ENCODE peak calls at places on chromosomes 6 and 20, in five cellular contexts. One of them, this sample, is unnamed.

GRCh38 chr6:135932651-135933050 is 81.2 kb downstream of the PDE7B start:
- DNase-seq in effector CD4-positive, alpha-beta T cell: no peak
- DNase-seq in brain pericyte: no peak
- DNase-seq in cardiac muscle cell: no peak
- DNase-seq in lower lobe of right lung: no peak
- DNase-seq in this sample: no peak

GRCh38 chr6:105981002-105981887 is 104.9 kb upstream of the PRDM1 start:
- DNase-seq in effector CD4-positive, alpha-beta T cell: peak; percentile 24
- DNase-seq in brain pericyte: no peak
- DNase-seq in cardiac muscle cell: no peak
- DNase-seq in lower lobe of right lung: no peak
- DNase-seq in this sample: peak; percentile 61

GRCh38 chr6:46914279-46914810 is 7.4 kb downstream of the ADGRF5 start:
- DNase-seq in effector CD4-positive, alpha-beta T cell: no peak
- DNase-seq in brain pericyte: no peak
- DNase-seq in cardiac muscle cell: no peak
- DNase-seq in lower lobe of right lung: no peak
- DNase-seq in this sample: no peak

GRCh38 chr6:123434186-123434585 is 202.6 kb downstream of the TRDN start:
- DNase-seq in effector CD4-positive, alpha-beta T cell: no peak
- DNase-seq in brain pericyte: no peak
- DNase-seq in cardiac muscle cell: no peak
- DNase-seq in lower lobe of right lung: no peak
- DNase-seq in this sample: no peak

GRCh38 chr6:11218077-11218392 is 14.4 kb downstream of the NEDD9 start:
- DNase-seq in effector CD4-positive, alpha-beta T cell: no peak
- DNase-seq in brain pericyte: no peak
- DNase-seq in cardiac muscle cell: no peak
- DNase-seq in lower lobe of right lung: no peak
- DNase-seq in this sample: no peak

GRCh38 chr6:26312501-26313390 is 52.3 kb upstream of the BTN3A2 start:
- DNase-seq in effector CD4-positive, alpha-beta T cell: peak; percentile 80
- DNase-seq in brain pericyte: peak; percentile 54
- DNase-seq in cardiac muscle cell: peak; percentile 90
- DNase-seq in lower lobe of right lung: peak; percentile 72
- DNase-seq in this sample: peak; percentile 81

GRCh38 chr6:37954791-37955190 is 135.3 kb downstream of the ZFAND3 start:
- DNase-seq in effector CD4-positive, alpha-beta T cell: no peak
- DNase-seq in brain pericyte: no peak
- DNase-seq in cardiac muscle cell: no peak
- DNase-seq in lower lobe of right lung: no peak
- DNase-seq in this sample: no peak

GRCh38 chr6:82750570-82750969 is 315.1 kb downstream of the UBE3D start:
- DNase-seq in effector CD4-positive, alpha-beta T cell: no peak
- DNase-seq in brain pericyte: no peak
- DNase-seq in cardiac muscle cell: no peak
- DNase-seq in lower lobe of right lung: no peak
- DNase-seq in this sample: no peak

GRCh38 chr20:11894072-11894471 is 23.6 kb upstream of the BTBD3 start:
- DNase-seq in effector CD4-positive, alpha-beta T cell: no peak
- DNase-seq in brain pericyte: no peak
- DNase-seq in cardiac muscle cell: no peak
- DNase-seq in lower lobe of right lung: no peak
- DNase-seq in this sample: no peak

GRCh38 chr6:35497571-35498406 is 910 bp upstream of the TEAD3 start:
- DNase-seq in effector CD4-positive, alpha-beta T cell: peak; percentile 24
- DNase-seq in brain pericyte: peak; percentile 38
- DNase-seq in cardiac muscle cell: peak; percentile 91
- DNase-seq in lower lobe of right lung: peak; percentile 77
- DNase-seq in this sample: peak; percentile 75

GRCh38 chr6:21633511-21634109 is 40.1 kb downstream of the SOX4 start:
- DNase-seq in effector CD4-positive, alpha-beta T cell: no peak
- DNase-seq in brain pericyte: no peak
- DNase-seq in cardiac muscle cell: no peak
- DNase-seq in lower lobe of right lung: no peak
- DNase-seq in this sample: peak; percentile 63

GRCh38 chr6:167945937-167946485 is 51.5 kb upstream of the KIF25 start:
- DNase-seq in effector CD4-positive, alpha-beta T cell: no peak
- DNase-seq in brain pericyte: no peak
- DNase-seq in cardiac muscle cell: no peak
- DNase-seq in lower lobe of right lung: no peak
- DNase-seq in this sample: no peak

GRCh38 chr6:133741375-133741861 is 147.5 kb upstream of the TCF21 start:
- DNase-seq in effector CD4-positive, alpha-beta T cell: no peak
- DNase-seq in brain pericyte: no peak
- DNase-seq in cardiac muscle cell: peak; percentile 52
- DNase-seq in lower lobe of right lung: no peak
- DNase-seq in this sample: no peak

GRCh38 chr6:153062516-153062915 is 60.0 kb upstream of the MTRF1L start:
- DNase-seq in effector CD4-positive, alpha-beta T cell: no peak
- DNase-seq in brain pericyte: no peak
- DNase-seq in cardiac muscle cell: no peak
- DNase-seq in lower lobe of right lung: no peak
- DNase-seq in this sample: no peak

GRCh38 chr6:17101422-17102257 is at the start of gene STMND1:
- DNase-seq in effector CD4-positive, alpha-beta T cell: no peak
- DNase-seq in brain pericyte: no peak
- DNase-seq in cardiac muscle cell: peak; percentile 45
- DNase-seq in lower lobe of right lung: peak; percentile 64
- DNase-seq in this sample: peak; percentile 85

GRCh38 chr6:121867095-121867494 is 431.6 kb downstream of the GJA1 start:
- DNase-seq in effector CD4-positive, alpha-beta T cell: no peak
- DNase-seq in brain pericyte: no peak
- DNase-seq in cardiac muscle cell: no peak
- DNase-seq in lower lobe of right lung: no peak
- DNase-seq in this sample: no peak

GRCh38 chr20:45019764-45020126 is 53.4 kb downstream of the STK4 start:
- DNase-seq in effector CD4-positive, alpha-beta T cell: no peak
- DNase-seq in brain pericyte: no peak
- DNase-seq in cardiac muscle cell: no peak
- DNase-seq in lower lobe of right lung: no peak
- DNase-seq in this sample: no peak

GRCh38 chr6:121321282-121321681 is 13.0 kb downstream of the TBC1D32 start:
- DNase-seq in effector CD4-positive, alpha-beta T cell: no peak
- DNase-seq in brain pericyte: no peak
- DNase-seq in cardiac muscle cell: no peak
- DNase-seq in lower lobe of right lung: no peak
- DNase-seq in this sample: no peak

GRCh38 chr6:31834367-31834703 is 6.8 kb downstream of the HSPA1B start:
- DNase-seq in effector CD4-positive, alpha-beta T cell: no peak
- DNase-seq in brain pericyte: no peak
- DNase-seq in cardiac muscle cell: peak; percentile 92
- DNase-seq in lower lobe of right lung: peak; percentile 90
- DNase-seq in this sample: peak; percentile 92

GRCh38 chr6:163525926-163526325 is 111.4 kb downstream of the QKI start:
- DNase-seq in effector CD4-positive, alpha-beta T cell: no peak
- DNase-seq in brain pericyte: no peak
- DNase-seq in cardiac muscle cell: no peak
- DNase-seq in lower lobe of right lung: no peak
- DNase-seq in this sample: no peak

GRCh38 chr6:82570083-82570482 is 206.5 kb downstream of the TPBG start:
- DNase-seq in effector CD4-positive, alpha-beta T cell: no peak
- DNase-seq in brain pericyte: peak; percentile 79
- DNase-seq in cardiac muscle cell: no peak
- DNase-seq in lower lobe of right lung: no peak
- DNase-seq in this sample: no peak

GRCh38 chr6:89794324-89794723 is 25.3 kb downstream of the MDN1 start:
- DNase-seq in effector CD4-positive, alpha-beta T cell: no peak
- DNase-seq in brain pericyte: no peak
- DNase-seq in cardiac muscle cell: no peak
- DNase-seq in lower lobe of right lung: no peak
- DNase-seq in this sample: no peak

GRCh38 chr6:47817749-47818148 is 35.9 kb downstream of the OPN5 start:
- DNase-seq in effector CD4-positive, alpha-beta T cell: no peak
- DNase-seq in brain pericyte: no peak
- DNase-seq in cardiac muscle cell: no peak
- DNase-seq in lower lobe of right lung: no peak
- DNase-seq in this sample: no peak

GRCh38 chr6:158150701-158151100 is 17.4 kb downstream of the SERAC1 start:
- DNase-seq in effector CD4-positive, alpha-beta T cell: no peak
- DNase-seq in brain pericyte: no peak
- DNase-seq in cardiac muscle cell: no peak
- DNase-seq in lower lobe of right lung: no peak
- DNase-seq in this sample: no peak

GRCh38 chr6:81614292-81614691 is 138.2 kb downstream of the TENT5A start:
- DNase-seq in effector CD4-positive, alpha-beta T cell: no peak
- DNase-seq in brain pericyte: no peak
- DNase-seq in cardiac muscle cell: peak; percentile 65
- DNase-seq in lower lobe of right lung: no peak
- DNase-seq in this sample: no peak

GRCh38 chr6:11427091-11427739 is 110.3 kb upstream of the TMEM170B start:
- DNase-seq in effector CD4-positive, alpha-beta T cell: no peak
- DNase-seq in brain pericyte: no peak
- DNase-seq in cardiac muscle cell: no peak
- DNase-seq in lower lobe of right lung: no peak
- DNase-seq in this sample: no peak

GRCh38 chr6:151494235-151494950 is 576 bp downstream of the CCDC170 start:
- DNase-seq in effector CD4-positive, alpha-beta T cell: no peak
- DNase-seq in brain pericyte: no peak
- DNase-seq in cardiac muscle cell: peak; percentile 54
- DNase-seq in lower lobe of right lung: peak; percentile 77
- DNase-seq in this sample: no peak

GRCh38 chr20:24828992-24829648 is 119.9 kb upstream of the CST7 start:
- DNase-seq in effector CD4-positive, alpha-beta T cell: no peak
- DNase-seq in brain pericyte: no peak
- DNase-seq in cardiac muscle cell: no peak
- DNase-seq in lower lobe of right lung: no peak
- DNase-seq in this sample: no peak

GRCh38 chr6:43089467-43089866 is 13.4 kb downstream of the PTK7 start:
- DNase-seq in effector CD4-positive, alpha-beta T cell: no peak
- DNase-seq in brain pericyte: no peak
- DNase-seq in cardiac muscle cell: no peak
- DNase-seq in lower lobe of right lung: no peak
- DNase-seq in this sample: no peak

GRCh38 chr20:45114465-45115385 is at the start of gene WFDC5:
- DNase-seq in effector CD4-positive, alpha-beta T cell: no peak
- DNase-seq in brain pericyte: no peak
- DNase-seq in cardiac muscle cell: no peak
- DNase-seq in lower lobe of right lung: no peak
- DNase-seq in this sample: no peak

GRCh38 chr6:4804095-4804494 is 27.9 kb downstream of the CDYL start:
- DNase-seq in effector CD4-positive, alpha-beta T cell: no peak
- DNase-seq in brain pericyte: no peak
- DNase-seq in cardiac muscle cell: peak; percentile 55
- DNase-seq in lower lobe of right lung: no peak
- DNase-seq in this sample: no peak

This sample was measured in mucosa of descending colon.